ENCODE peak calls at places on chromosomes 6 and 20, in six cellular contexts. Z is fibroblast of the aortic adventitia, K is prostate gland, M is hepatocyte, G is cardiac muscle cell, P is brain microvascular endothelial cell. Y is an unnamed sample.

GRCh38 chr20:3430376-3431069 is 23.1 kb upstream of the DNAAF9 start:
- DNase-seq in G (no peak), P (no peak), M (no peak), Z (no peak), K (no peak), Y (no peak)

GRCh38 chr6:129447166-129447565 is 262.8 kb downstream of the ARHGAP18 start:
- DNase-seq in K (no peak), Z (no peak), M (no peak), P (no peak), G (no peak), Y (no peak)

GRCh38 chr6:159790947-159791598 is 806 bp downstream of the MRPL18 start:
- DNase-seq in Z (no peak), P (peak), M (peak), G (peak), K (no peak), Y (no peak)

GRCh38 chr6:88137915-88138314 is 28.2 kb downstream of the CNR1 start:
- DNase-seq in K (no peak), Z (no peak), M (no peak), P (no peak), G (no peak), Y (no peak)

GRCh38 chr6:33621396-33622388 is 570 bp downstream of the ITPR3 start:
- DNase-seq in G (no peak), K (peak), M (peak), P (no peak), Z (peak), Y (no peak)

GRCh38 chr6:69791065-69791471 is 5.7 kb downstream of the LMBRD1 start:
- DNase-seq in P (no peak), M (peak), Z (no peak), G (peak), K (no peak), Y (no peak)

GRCh38 chr6:89432875-89433636 is at the start of gene ANKRD6:
- DNase-seq in Z (peak), G (peak), P (peak), M (peak), K (peak), Y (no peak)

GRCh38 chr6:105509506-105510331 is 106.8 kb upstream of the PREP start:
- DNase-seq in Z (no peak), G (peak), P (peak), M (peak), K (no peak), Y (no peak)

GRCh38 chr20:48739395-48740268 is 88.2 kb downstream of the PREX1 start:
- DNase-seq in G (no peak), Z (no peak), P (no peak), M (no peak), K (no peak), Y (no peak)

GRCh38 chr6:158328446-158328845 is 16.2 kb downstream of the TULP4 start:
- DNase-seq in G (no peak), K (no peak), Z (no peak), M (no peak), P (no peak), Y (no peak)

GRCh38 chr6:46440133-46440532 is 51.1 kb downstream of the RCAN2 start:
- DNase-seq in M (no peak), Z (peak), G (no peak), P (no peak), K (no peak), Y (no peak)

GRCh38 chr6:16754864-16755263 is 6.4 kb downstream of the ATXN1 start:
- DNase-seq in P (no peak), Z (no peak), G (no peak), M (peak), K (no peak), Y (no peak)

GRCh38 chr6:16751251-16751946 is 9.9 kb downstream of the ATXN1 start:
- DNase-seq in K (no peak), P (no peak), G (no peak), M (no peak), Z (no peak), Y (no peak)

GRCh38 chr6:16750566-16750965 is 10.7 kb downstream of the ATXN1 start:
- DNase-seq in G (no peak), M (no peak), P (no peak), K (no peak), Z (no peak), Y (no peak)

GRCh38 chr6:16754274-16754673 is 7.0 kb downstream of the ATXN1 start:
- DNase-seq in K (no peak), Z (no peak), M (no peak), G (no peak), P (no peak), Y (no peak)

DNA sequence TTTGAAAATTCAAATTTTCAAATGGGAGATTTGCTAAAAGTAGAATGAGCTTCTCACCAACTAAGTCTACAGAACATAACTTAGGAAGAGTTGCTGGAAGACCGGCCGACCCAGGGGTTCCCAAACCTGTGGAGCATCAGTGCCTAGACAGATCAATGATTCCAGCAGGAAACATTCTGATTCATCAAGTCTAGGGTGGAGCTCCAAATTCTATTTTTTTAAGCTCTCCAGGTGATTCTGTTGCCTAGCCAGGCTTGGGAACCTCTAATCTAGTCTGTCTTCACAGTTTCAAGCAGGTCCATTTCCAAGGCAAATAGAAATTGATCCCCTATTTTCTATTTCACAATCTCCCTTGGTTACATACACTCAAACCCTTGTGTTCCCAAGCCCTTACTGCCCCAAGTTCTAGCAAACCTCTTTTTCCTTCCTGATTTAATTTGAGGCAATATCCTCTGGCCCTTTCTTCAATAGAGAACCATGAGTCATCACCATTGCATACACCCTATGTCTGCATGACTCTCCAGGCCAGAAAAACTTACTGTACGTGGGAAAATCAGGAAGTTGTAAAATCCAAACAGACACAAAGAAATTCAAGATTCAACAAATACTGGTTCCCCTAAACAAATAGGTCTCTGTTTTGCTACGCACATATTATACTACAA is 8.9 kb downstream of the ATXN1 start:
- DNase-seq in G (no peak), P (peak), K (no peak), Z (peak), M (peak), Y (no peak)
- TF ChIP-seq CTCF in G (no peak), P (no peak), K (no peak), Z (no peak), M (no peak), Y (no peak)

GRCh38 chr6:64012351-64013060 is 376.9 kb downstream of the PHF3 start:
- DNase-seq in Z (peak), G (peak), P (peak), K (no peak), M (peak), Y (no peak)
- TF ChIP-seq CTCF in Z (peak), G (peak), P (peak), K (peak), M (peak), Y (peak)

GRCh38 chr6:162147281-162147680 is 580.3 kb downstream of the PRKN start:
- DNase-seq in P (no peak), G (no peak), Z (no peak), K (no peak), M (no peak), Y (no peak)
- TF ChIP-seq CTCF in P (no peak), G (no peak), Z (no peak), K (no peak), M (no peak), Y (no peak)

GRCh38 chr6:35304299-35304698 is 6.7 kb downstream of the DEF6 start:
- DNase-seq in P (no peak), K (no peak), M (no peak), G (no peak), Z (no peak), Y (no peak)

GRCh38 chr6:35300848-35301247 is 3.2 kb downstream of the DEF6 start:
- DNase-seq in M (no peak), P (no peak), Z (no peak), K (no peak), G (no peak), Y (no peak)

GRCh38 chr6:35302604-35303218 is 5.1 kb downstream of the DEF6 start:
- DNase-seq in P (no peak), K (no peak), G (peak), Z (no peak), M (peak), Y (no peak)

GRCh38 chr6:35309611-35310264 is 12.1 kb downstream of the DEF6 start:
- DNase-seq in G (no peak), P (no peak), Z (no peak), K (no peak), M (no peak), Y (no peak)

GRCh38 chr6:35305117-35305516 is 7.5 kb downstream of the DEF6 start:
- DNase-seq in G (no peak), K (no peak), P (no peak), M (no peak), Z (no peak), Y (no peak)
- TF ChIP-seq CTCF in G (no peak), K (no peak), P (no peak), M (no peak), Z (no peak), Y (no peak)

GRCh38 chr6:19983374-19983773 is 146.2 kb downstream of the ID4 start:
- DNase-seq in M (no peak), P (no peak), Z (no peak), K (no peak), G (no peak), Y (no peak)
- TF ChIP-seq CTCF in M (no peak), P (no peak), Z (no peak), K (no peak), G (no peak), Y (no peak)

GRCh38 chr6:121349596-121349995 is 15.3 kb upstream of the TBC1D32 start:
- DNase-seq in G (no peak), P (no peak), Z (no peak), M (no peak), K (no peak), Y (no peak)

GRCh38 chr6:121351911-121352310 is 17.6 kb upstream of the TBC1D32 start:
- DNase-seq in K (no peak), G (no peak), M (no peak), Z (no peak), P (no peak), Y (no peak)

GRCh38 chr6:121356575-121356974 is 22.3 kb upstream of the TBC1D32 start:
- DNase-seq in G (no peak), P (no peak), Z (no peak), K (no peak), M (no peak), Y (no peak)

DNA sequence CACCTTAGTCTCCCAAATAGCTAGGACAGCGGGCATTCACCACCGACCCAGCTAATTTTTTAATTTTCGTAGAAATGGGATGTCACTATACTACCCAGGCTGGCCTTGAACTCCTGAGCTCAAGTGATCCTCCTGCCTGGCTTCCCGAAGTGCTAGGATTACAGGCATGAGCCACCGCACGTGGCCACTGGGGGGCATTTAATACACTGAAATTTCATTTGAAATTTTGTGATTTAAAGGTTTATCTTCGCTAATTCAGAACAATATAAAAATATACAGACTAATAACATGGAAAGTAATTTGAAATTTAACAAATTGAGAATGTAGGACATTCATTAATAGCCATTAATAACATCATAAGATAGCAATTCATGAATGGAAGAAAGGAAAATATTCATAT is 20.5 kb upstream of the TBC1D32 start:
- DNase-seq in M (no peak), K (no peak), G (no peak), P (no peak), Z (no peak), Y (no peak)
- TF ChIP-seq CTCF in M (no peak), K (no peak), G (peak), P (peak), Z (peak), Y (peak)

DNA sequence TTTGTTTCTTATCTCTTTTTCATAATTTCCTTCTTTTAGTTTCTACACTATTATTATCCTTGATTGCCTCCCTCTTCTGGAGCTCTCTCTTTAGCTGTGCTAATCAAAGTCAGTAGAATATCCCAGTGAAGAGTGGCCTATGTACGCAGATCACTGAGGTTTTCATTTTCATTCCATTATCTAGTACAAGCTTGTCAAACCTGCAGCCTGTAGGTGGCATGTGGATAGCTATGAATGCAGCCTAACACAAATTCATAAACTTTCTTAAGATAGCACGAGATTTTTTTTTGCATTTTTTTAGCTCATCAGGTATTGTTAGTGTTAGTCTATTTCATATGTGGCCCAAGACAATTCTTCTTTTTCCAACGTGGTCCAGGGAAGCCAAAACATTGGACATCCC is 825.7 kb upstream of the MAP3K7 start:
- DNase-seq in M (no peak), Z (no peak), P (no peak), G (no peak), K (no peak), Y (no peak)
- TF ChIP-seq CTCF in M (no peak), Z (no peak), P (no peak), G (no peak), K (no peak), Y (no peak)

Y was measured in AG04449.